ENCODE peak calls at places on chromosomes 3 and 15, in four cellular contexts. One of them, this sample, is unnamed.

GRCh38 chr3:157611176-157611575 is 108.0 kb upstream of the VEPH1 start:
- DNase-seq in amniotic epithelial cell: no peak
- DNase-seq in Kasumi-1: peak; percentile 77
- DNase-seq in EH: no peak
- DNase-seq in this sample: no peak

GRCh38 chr3:134237454-134238145 is 13.1 kb downstream of the RYK start:
- DNase-seq in amniotic epithelial cell: no peak
- DNase-seq in Kasumi-1: no peak
- DNase-seq in EH: no peak
- DNase-seq in this sample: no peak

GRCh38 chr3:45929042-45929679 is 14.1 kb upstream of the CXCR6 start:
- DNase-seq in amniotic epithelial cell: no peak
- DNase-seq in Kasumi-1: peak; percentile 62
- DNase-seq in EH: peak; percentile 60
- DNase-seq in this sample: peak; percentile 52

GRCh38 chr3:20049275-20049674 is 9.0 kb downstream of the KAT2B start:
- DNase-seq in amniotic epithelial cell: no peak
- DNase-seq in Kasumi-1: no peak
- DNase-seq in EH: no peak
- DNase-seq in this sample: no peak

GRCh38 chr3:145639207-145639606 is 521.8 kb downstream of the PLOD2 start:
- DNase-seq in amniotic epithelial cell: no peak
- DNase-seq in Kasumi-1: no peak
- DNase-seq in EH: no peak
- DNase-seq in this sample: no peak

GRCh38 chr3:56137406-56137805 is 330.9 kb downstream of the ERC2 start:
- DNase-seq in amniotic epithelial cell: peak; percentile 33
- DNase-seq in Kasumi-1: no peak
- DNase-seq in EH: no peak
- DNase-seq in this sample: no peak

GRCh38 chr3:180802837-180803236 is 109.6 kb upstream of the FXR1 start:
- DNase-seq in amniotic epithelial cell: peak; percentile 11
- DNase-seq in Kasumi-1: peak; percentile 64
- DNase-seq in EH: peak; percentile 12
- DNase-seq in this sample: peak; percentile 44

GRCh38 chr15:70597056-70597603 is 166.2 kb downstream of the UACA start:
- DNase-seq in amniotic epithelial cell: no peak
- DNase-seq in Kasumi-1: no peak
- DNase-seq in EH: peak; percentile 62
- DNase-seq in this sample: peak; percentile 26

GRCh38 chr3:75906555-75907112 is 121.3 kb upstream of the ZNF717 start:
- DNase-seq in amniotic epithelial cell: peak; percentile 50
- DNase-seq in Kasumi-1: no peak
- DNase-seq in EH: no peak
- DNase-seq in this sample: peak; percentile 73

GRCh38 chr3:78988324-78988723 is 779.5 kb downstream of the ROBO1 start:
- DNase-seq in amniotic epithelial cell: peak; percentile 20
- DNase-seq in Kasumi-1: peak; percentile 59
- DNase-seq in EH: peak; percentile 37
- DNase-seq in this sample: peak; percentile 50

GRCh38 chr3:52299815-52300611 is 12.4 kb downstream of the GLYCTK start:
- DNase-seq in amniotic epithelial cell: peak; percentile 44
- DNase-seq in Kasumi-1: peak; percentile 82
- DNase-seq in EH: peak; percentile 51
- DNase-seq in this sample: peak; percentile 44

GRCh38 chr3:99419111-99419510 is 219.3 kb upstream of the COL8A1 start:
- DNase-seq in amniotic epithelial cell: no peak
- DNase-seq in Kasumi-1: no peak
- DNase-seq in EH: peak; percentile 87
- DNase-seq in this sample: no peak

GRCh38 chr3:128950223-128950938 is 43.5 kb downstream of the CFAP92 start:
- DNase-seq in amniotic epithelial cell: peak; percentile 45
- DNase-seq in Kasumi-1: no peak
- DNase-seq in EH: peak; percentile 36
- DNase-seq in this sample: peak; percentile 60

GRCh38 chr3:34011171-34012101 is 213.0 kb downstream of the PDCD6IP start:
- DNase-seq in amniotic epithelial cell: peak; percentile 14
- DNase-seq in Kasumi-1: no peak
- DNase-seq in EH: peak; percentile 70
- DNase-seq in this sample: peak; percentile 28

GRCh38 chr15:28911295-28911979 is 25.7 kb downstream of the APBA2 start:
- DNase-seq in amniotic epithelial cell: no peak
- DNase-seq in Kasumi-1: no peak
- DNase-seq in EH: no peak
- DNase-seq in this sample: no peak

GRCh38 chr3:129428020-129428381 is 435 bp downstream of the EFCAB12 start:
- DNase-seq in amniotic epithelial cell: no peak
- DNase-seq in Kasumi-1: no peak
- DNase-seq in EH: no peak
- DNase-seq in this sample: no peak

GRCh38 chr15:58517682-58518525 is 86.1 kb downstream of the LIPC start:
- DNase-seq in amniotic epithelial cell: no peak
- DNase-seq in Kasumi-1: peak; percentile 77
- DNase-seq in EH: no peak
- DNase-seq in this sample: no peak

GRCh38 chr3:46864051-46864881 is 1.0 kb upstream of the MYL3 start:
- DNase-seq in amniotic epithelial cell: no peak
- DNase-seq in Kasumi-1: no peak
- DNase-seq in EH: no peak
- DNase-seq in this sample: no peak

GRCh38 chr15:81126887-81127286 is 7.2 kb upstream of the CFAP161 start:
- DNase-seq in amniotic epithelial cell: no peak
- DNase-seq in Kasumi-1: no peak
- DNase-seq in EH: no peak
- DNase-seq in this sample: no peak

GRCh38 chr3:189477614-189478013 is 153.6 kb upstream of the TP63 start:
- DNase-seq in amniotic epithelial cell: no peak
- DNase-seq in Kasumi-1: no peak
- DNase-seq in EH: no peak
- DNase-seq in this sample: no peak

GRCh38 chr3:61649381-61650170 is 88.2 kb downstream of the PTPRG start:
- DNase-seq in amniotic epithelial cell: no peak
- DNase-seq in Kasumi-1: no peak
- DNase-seq in EH: no peak
- DNase-seq in this sample: no peak

GRCh38 chr3:141441381-141442365 is 45.2 kb upstream of the RASA2 start:
- DNase-seq in amniotic epithelial cell: peak; percentile 65
- DNase-seq in Kasumi-1: peak; percentile 90
- DNase-seq in EH: peak; percentile 93
- DNase-seq in this sample: peak; percentile 89

GRCh38 chr3:195258449-195259145 is 12.4 kb downstream of the XXYLT1 start:
- DNase-seq in amniotic epithelial cell: no peak
- DNase-seq in Kasumi-1: no peak
- DNase-seq in EH: no peak
- DNase-seq in this sample: no peak

GRCh38 chr15:29788433-29789034 is 33.7 kb downstream of the TJP1 start:
- DNase-seq in amniotic epithelial cell: no peak
- DNase-seq in Kasumi-1: no peak
- DNase-seq in EH: peak; percentile 32
- DNase-seq in this sample: peak; percentile 40

GRCh38 chr15:63703641-63704040 is 106.5 kb downstream of the FBXL22 start:
- DNase-seq in amniotic epithelial cell: no peak
- DNase-seq in Kasumi-1: no peak
- DNase-seq in EH: no peak
- DNase-seq in this sample: no peak

GRCh38 chr15:50938525-50938924 is 30.0 kb downstream of the AP4E1 start:
- DNase-seq in amniotic epithelial cell: no peak
- DNase-seq in Kasumi-1: no peak
- DNase-seq in EH: no peak
- DNase-seq in this sample: no peak

GRCh38 chr3:138675393-138675792 is 66.8 kb downstream of the FAIM start:
- DNase-seq in amniotic epithelial cell: peak; percentile 49
- DNase-seq in Kasumi-1: peak; percentile 30
- DNase-seq in EH: peak; percentile 37
- DNase-seq in this sample: peak; percentile 52

GRCh38 chr3:163622384-163622783 is 1455.9 kb downstream of the SI start:
- DNase-seq in amniotic epithelial cell: peak; percentile 72
- DNase-seq in Kasumi-1: no peak
- DNase-seq in EH: no peak
- DNase-seq in this sample: peak; percentile 77

GRCh38 chr15:101123222-101123910 is 128.5 kb downstream of the CHSY1 start:
- DNase-seq in amniotic epithelial cell: peak; percentile 91
- DNase-seq in Kasumi-1: no peak
- DNase-seq in EH: peak; percentile 94
- DNase-seq in this sample: no peak

GRCh38 chr3:126646662-126647061 is 8.3 kb downstream of the TXNRD3 start:
- DNase-seq in amniotic epithelial cell: peak; percentile 74
- DNase-seq in Kasumi-1: no peak
- DNase-seq in EH: peak; percentile 22
- DNase-seq in this sample: no peak

GRCh38 chr3:42670051-42670576 is 15.2 kb upstream of the KLHL40 start:
- DNase-seq in amniotic epithelial cell: no peak
- DNase-seq in Kasumi-1: no peak
- DNase-seq in EH: no peak
- DNase-seq in this sample: no peak

GRCh38 chr15:64905119-64905831 is 6.4 kb upstream of the ANKDD1A start:
- DNase-seq in amniotic epithelial cell: peak; percentile 67
- DNase-seq in Kasumi-1: peak; percentile 82
- DNase-seq in EH: peak; percentile 75
- DNase-seq in this sample: peak; percentile 79

GRCh38 chr15:83844742-83845141 is 190.8 kb downstream of the ADAMTSL3 start:
- DNase-seq in amniotic epithelial cell: peak; percentile 95
- DNase-seq in Kasumi-1: no peak
- DNase-seq in EH: no peak
- DNase-seq in this sample: peak; percentile 3

GRCh38 chr3:193452338-193452737 is 73.8 kb upstream of the ATP13A5 start:
- DNase-seq in amniotic epithelial cell: no peak
- DNase-seq in Kasumi-1: peak; percentile 12
- DNase-seq in EH: no peak
- DNase-seq in this sample: peak; percentile 22

GRCh38 chr3:58016710-58017109 is 8.5 kb downstream of the FLNB start:
- DNase-seq in amniotic epithelial cell: no peak
- DNase-seq in Kasumi-1: no peak
- DNase-seq in EH: no peak
- DNase-seq in this sample: no peak